ENCODE peak calls at places on chromosomes 5 and 9, in eight cellular contexts. M is bronchial epithelial cell, F is fibroblast of pulmonary artery, U is sigmoid colon, E is neural progenitor cell, C is cardiac fibroblast, J is fibroblast of lung, D is AG09309. L is an unnamed sample.

GRCh38 chr9:2725126-2725525 is 7.8 kb downstream of the KCNV2 start:
- DNase-seq in M (peak), F (no peak), U (no peak), E (no peak), C (no peak), J (no peak), D (no peak), L (no peak)

GRCh38 chr5:140571105-140571504 is 6.5 kb downstream of the SLC35A4 start:
- DNase-seq in M (no peak), F (no peak), U (peak), E (no peak), C (no peak), J (no peak), D (no peak), L (no peak)

GRCh38 chr9:73780916-73781315 is 629.3 kb downstream of the ANXA1 start:
- DNase-seq in M (peak), F (peak), U (no peak), E (no peak), C (peak), J (peak), D (no peak), L (peak)

GRCh38 chr9:81632599-81632998 is 56.7 kb downstream of the TLE1 start:
- DNase-seq in M (peak), F (peak), U (no peak), E (no peak), C (peak), J (peak), D (peak), L (no peak)

GRCh38 chr5:139747583-139748504 is 47.8 kb upstream of the PSD2 start:
- DNase-seq in M (no peak), F (no peak), U (peak), E (peak), C (peak), J (peak), D (no peak), L (no peak)

GRCh38 chr5:110478899-110479298 is 247.6 kb downstream of the TMEM232 start:
- DNase-seq in M (peak), F (peak), U (no peak), E (no peak), C (peak), J (peak), D (peak), L (peak)

GRCh38 chr5:115626444-115626823 is 598 bp upstream of the TMED7 start:
- DNase-seq in M (no peak), F (no peak), U (no peak), E (no peak), C (peak), J (peak), D (no peak), L (no peak)

GRCh38 chr5:33309780-33310345 is 130.9 kb upstream of the TARS1 start:
- DNase-seq in M (no peak), F (no peak), U (no peak), E (no peak), C (no peak), J (no peak), D (no peak), L (no peak)

GRCh38 chr5:154369682-154370081 is 76.1 kb upstream of the SAP30L start:
- DNase-seq in M (no peak), F (no peak), U (no peak), E (no peak), C (no peak), J (peak), D (no peak), L (no peak)

GRCh38 chr9:83231039-83231438 is 168.1 kb upstream of the RASEF start:
- DNase-seq in M (no peak), F (no peak), U (no peak), E (peak), C (no peak), J (no peak), D (no peak), L (peak)

GRCh38 chr5:134524219-134524825 is 1.1 kb upstream of the JADE2 start:
- DNase-seq in M (peak), F (peak), U (peak), E (peak), C (peak), J (peak), D (no peak), L (peak)

GRCh38 chr5:76804266-76804665 is 14.6 kb upstream of the F2RL1 start:
- DNase-seq in M (no peak), F (peak), U (no peak), E (no peak), C (peak), J (peak), D (no peak), L (no peak)

GRCh38 chr5:97071101-97071500 is 71.3 kb downstream of the LIX1 start:
- DNase-seq in M (peak), F (peak), U (peak), E (no peak), C (peak), J (peak), D (peak), L (peak)

GRCh38 chr9:83034587-83034986 is 28.4 kb downstream of the RASEF start:
- DNase-seq in M (peak), F (no peak), U (no peak), E (no peak), C (no peak), J (peak), D (no peak), L (peak)

GRCh38 chr9:129964901-129965734 is 77.9 kb downstream of the FNBP1 start:
- DNase-seq in M (peak), F (peak), U (peak), E (peak), C (peak), J (peak), D (peak), L (peak)
- H3K4me3 ChIP-seq in M (no peak), F (no peak), U (no peak), E (peak), C (no peak), J (no peak), D (no peak), L (no peak)

DNA sequence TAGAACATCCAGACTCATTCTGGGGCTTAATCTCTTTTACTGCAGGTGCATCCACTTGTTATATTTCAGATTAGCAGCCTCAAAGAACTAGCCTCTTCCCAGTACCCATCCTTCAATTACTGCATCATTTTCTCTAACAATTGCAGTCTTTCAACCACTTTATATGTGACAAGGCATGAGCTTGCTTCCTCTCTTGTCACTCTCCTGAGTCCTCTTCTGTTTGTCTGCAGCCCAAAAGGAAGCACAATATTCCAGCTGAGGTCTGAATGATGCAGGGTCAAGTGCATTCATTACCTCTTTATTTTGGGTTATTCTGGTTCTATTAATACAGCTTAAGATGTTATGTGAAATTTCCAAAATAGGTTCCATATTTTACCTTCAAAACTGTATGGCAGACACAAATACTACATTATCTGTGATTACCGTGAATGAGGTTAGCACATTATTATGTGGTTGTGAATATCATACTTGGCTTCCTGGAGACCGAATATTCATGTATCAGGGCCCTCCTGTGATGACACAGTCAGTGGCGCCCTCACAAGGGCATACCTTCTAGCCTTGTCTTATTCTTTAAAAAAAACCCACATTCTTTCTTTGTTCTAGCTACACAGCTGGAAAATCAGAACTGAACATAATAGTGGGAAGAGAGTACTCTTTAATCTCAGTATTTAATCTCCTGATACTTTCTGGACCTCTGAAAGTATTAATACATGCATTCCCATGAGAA is 323.8 kb downstream of the PDE4D start:
- DNase-seq in M (no peak), F (no peak), U (no peak), E (peak), C (no peak), J (peak), D (no peak), L (no peak)
- TF ChIP-seq CTCF in M (no peak), F (no peak), U (no peak), E (peak), C (no peak), J (no peak), D (no peak), L (no peak)

GRCh38 chr9:130635721-130636647 is 28.4 kb upstream of the PRDM12 start:
- DNase-seq in M (no peak), F (no peak), U (no peak), E (no peak), C (no peak), J (no peak), D (no peak), L (no peak)
- H3K4me3 ChIP-seq in M (no peak), F (no peak), U (no peak), E (no peak), C (no peak), J (no peak), D (no peak), L (no peak)

GRCh38 chr5:156015137-156015536 is 311.8 kb upstream of the SGCD start:
- DNase-seq in M (no peak), F (no peak), U (no peak), E (no peak), C (no peak), J (no peak), D (no peak), L (no peak)
- TF ChIP-seq CTCF in M (no peak), F (no peak), U (no peak), E (peak), C (no peak), J (no peak), D (no peak), L (no peak)

DNA sequence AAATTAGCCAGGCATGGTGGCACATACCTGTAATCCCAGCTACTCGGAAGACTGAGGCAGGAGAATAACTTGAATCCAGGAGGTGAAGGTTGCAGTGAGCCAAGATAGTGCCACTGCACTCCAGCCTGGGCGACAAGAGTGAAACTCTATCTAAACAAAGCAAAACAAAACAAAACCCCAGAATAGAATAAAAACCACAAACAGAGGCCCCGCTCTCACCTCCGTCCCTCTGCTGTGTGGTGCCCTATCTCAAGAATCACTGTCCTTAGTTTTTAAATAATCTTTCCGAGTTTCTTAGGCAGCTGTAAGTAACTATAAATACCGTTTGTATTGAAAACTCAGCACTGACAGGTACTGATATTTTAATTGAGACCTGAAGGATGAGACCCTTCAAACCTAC is 42.7 kb upstream of the IER5L start:
- DNase-seq in M (no peak), F (no peak), U (no peak), E (no peak), C (no peak), J (no peak), D (no peak), L (no peak)
- H3K4me3 ChIP-seq in M (no peak), F (no peak), U (no peak), E (no peak), C (no peak), J (no peak), D (no peak), L (no peak)

GRCh38 chr9:89356782-89357181 is 38.5 kb downstream of the SECISBP2 start:
- DNase-seq in M (no peak), F (no peak), U (no peak), E (no peak), C (no peak), J (no peak), D (no peak), L (no peak)

GRCh38 chr9:89353989-89354388 is 35.7 kb downstream of the SECISBP2 start:
- DNase-seq in M (no peak), F (no peak), U (no peak), E (no peak), C (no peak), J (no peak), D (no peak), L (no peak)

GRCh38 chr9:89352451-89352850 is 34.2 kb downstream of the SECISBP2 start:
- DNase-seq in M (no peak), F (no peak), U (no peak), E (no peak), C (no peak), J (no peak), D (no peak), L (no peak)

GRCh38 chr9:89352874-89353649 is 34.8 kb downstream of the SECISBP2 start:
- DNase-seq in M (no peak), F (no peak), U (no peak), E (no peak), C (no peak), J (no peak), D (no peak), L (no peak)

GRCh38 chr9:89354471-89354870 is 36.2 kb downstream of the SECISBP2 start:
- DNase-seq in M (no peak), F (no peak), U (no peak), E (no peak), C (no peak), J (no peak), D (no peak), L (no peak)
- TF ChIP-seq CTCF in M (no peak), F (no peak), U (no peak), E (no peak), C (no peak), J (no peak), D (no peak), L (no peak)

GRCh38 chr5:17317499-17317898 is 100.1 kb downstream of the BASP1 start:
- DNase-seq in M (no peak), F (no peak), U (no peak), E (no peak), C (no peak), J (no peak), D (no peak), L (no peak)
- H3K4me3 ChIP-seq in M (no peak), F (no peak), U (no peak), E (no peak), C (no peak), J (no peak), D (no peak), L (no peak)

GRCh38 chr5:151405334-151405872 is 42.0 kb upstream of the SLC36A1 start:
- DNase-seq in M (no peak), F (no peak), U (no peak), E (no peak), C (no peak), J (no peak), D (no peak), L (no peak)
- TF ChIP-seq CTCF in M (no peak), F (no peak), U (no peak), E (no peak), C (no peak), J (no peak), D (no peak), L (no peak)

GRCh38 chr9:131880828-131881227 is 141.0 kb upstream of the RAPGEF1 start:
- DNase-seq in M (no peak), F (no peak), U (no peak), E (no peak), C (no peak), J (no peak), D (no peak), L (no peak)

GRCh38 chr9:131884222-131884621 is 144.3 kb upstream of the RAPGEF1 start:
- DNase-seq in M (no peak), F (no peak), U (peak), E (no peak), C (no peak), J (no peak), D (no peak), L (no peak)

GRCh38 chr9:131875828-131876485 is 136.1 kb upstream of the RAPGEF1 start:
- DNase-seq in M (peak), F (no peak), U (no peak), E (no peak), C (no peak), J (peak), D (no peak), L (peak)

GRCh38 chr9:131876486-131876885 is 136.6 kb upstream of the RAPGEF1 start:
- DNase-seq in M (no peak), F (no peak), U (no peak), E (no peak), C (no peak), J (no peak), D (no peak), L (no peak)

DNA sequence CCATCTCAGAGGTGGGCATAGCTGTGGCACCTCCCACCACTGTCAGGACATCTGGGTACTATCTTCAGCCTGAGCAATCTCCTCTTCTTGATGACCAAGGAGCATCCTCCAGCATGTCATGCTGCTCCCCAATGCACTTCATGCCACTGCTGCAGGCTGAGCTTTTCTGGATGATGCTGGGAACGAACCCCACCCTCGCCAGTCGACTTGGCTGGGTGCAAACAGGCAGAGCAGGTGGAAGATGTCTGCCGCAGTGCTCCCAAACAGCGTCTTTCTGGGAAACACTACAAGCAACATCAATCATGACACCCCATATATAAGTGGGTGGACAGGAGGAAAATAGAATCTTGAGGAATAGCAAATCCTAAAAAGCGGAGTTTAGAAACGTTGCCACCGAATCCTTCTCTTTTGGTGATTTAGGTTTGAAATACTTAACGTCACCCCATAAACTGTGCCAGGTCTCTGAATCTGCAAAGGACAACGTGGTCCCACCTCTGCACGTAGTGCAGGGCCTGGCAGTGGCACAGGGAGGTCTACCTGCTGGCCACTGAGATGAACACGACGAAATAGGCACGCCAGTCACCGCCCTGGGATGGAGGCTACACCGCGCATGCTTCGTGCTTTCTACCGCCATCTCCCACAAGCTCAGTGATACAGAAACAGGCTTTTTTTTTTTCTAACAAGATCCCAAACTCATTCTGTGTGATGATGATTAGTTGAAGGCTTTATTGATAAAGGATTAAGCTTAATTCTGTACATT is 139.8 kb upstream of the RAPGEF1 start:
- DNase-seq in M (no peak), F (no peak), U (no peak), E (no peak), C (no peak), J (no peak), D (no peak), L (no peak)
- H3K4me3 ChIP-seq in M (no peak), F (no peak), U (no peak), E (no peak), C (no peak), J (no peak), D (no peak), L (no peak)